ENCODE peak calls at places on chromosomes 7 and 10, in five cellular contexts. D, H, Y, C and Z are unnamed samples.

GRCh38 chr10:131948501-131948900 is 33.2 kb downstream of the BNIP3 start:
- DNase-seq in Y (no peak), D (no peak), H (no peak), C (no peak), Z (no peak)

GRCh38 chr10:94211187-94211529 is 151.6 kb downstream of the NOC3L start:
- DNase-seq in D (no peak), C (no peak), H (no peak), Y (no peak), Z (no peak)

GRCh38 chr10:69687396-69687795 is 57.3 kb downstream of the FAM241B start:
- DNase-seq in D (no peak), Y (no peak), C (no peak), H (no peak), Z (no peak)

GRCh38 chr10:18455086-18455884 is 196.1 kb downstream of the NSUN6 start:
- DNase-seq in C (peak; percentile 19), D (no peak), H (no peak), Y (no peak), Z (no peak)

GRCh38 chr10:115355162-115355760 is 262.1 kb downstream of the ATRNL1 start:
- DNase-seq in D (peak; percentile 75), Y (peak; percentile 44), C (peak; percentile 63), H (peak; percentile 49), Z (peak; percentile 33)

GRCh38 chr7:158649279-158649678 is 55.3 kb downstream of the NCAPG2 start:
- DNase-seq in C (peak; percentile 94), D (peak; percentile 92), H (no peak), Y (no peak), Z (no peak)

GRCh38 chr7:99369767-99370353 is 4.7 kb upstream of the ARPC1B start:
- DNase-seq in Y (no peak), H (no peak), C (peak; percentile 45), D (peak; percentile 55), Z (peak; percentile 26)

GRCh38 chr10:6579904-6580278 is at the start of gene PRKCQ:
- DNase-seq in D (peak; percentile 42), Y (no peak), H (no peak), C (peak; percentile 12), Z (no peak)

GRCh38 chr10:82150123-82150900 is 275.3 kb downstream of the NRG3 start:
- DNase-seq in Y (peak; percentile 5), H (peak; percentile 92), D (peak; percentile 63), C (no peak), Z (peak; percentile 20)

GRCh38 chr7:50711271-50712175 is 71.2 kb downstream of the GRB10 start:
- DNase-seq in Y (no peak), D (no peak), C (peak; percentile 35), H (no peak), Z (no peak)

GRCh38 chr7:87447251-87447650 is 28.2 kb downstream of the ABCB4 start:
- DNase-seq in D (no peak), Y (no peak), C (no peak), H (no peak), Z (no peak)

GRCh38 chr10:132882069-132882468 is 60.3 kb downstream of the CFAP46 start:
- DNase-seq in D (no peak), Y (no peak), C (no peak), H (no peak), Z (no peak)

GRCh38 chr7:5550831-5551230 is 127.2 kb upstream of the TNRC18 start:
- DNase-seq in H (no peak), C (no peak), Y (no peak), D (no peak), Z (no peak)

DNA sequence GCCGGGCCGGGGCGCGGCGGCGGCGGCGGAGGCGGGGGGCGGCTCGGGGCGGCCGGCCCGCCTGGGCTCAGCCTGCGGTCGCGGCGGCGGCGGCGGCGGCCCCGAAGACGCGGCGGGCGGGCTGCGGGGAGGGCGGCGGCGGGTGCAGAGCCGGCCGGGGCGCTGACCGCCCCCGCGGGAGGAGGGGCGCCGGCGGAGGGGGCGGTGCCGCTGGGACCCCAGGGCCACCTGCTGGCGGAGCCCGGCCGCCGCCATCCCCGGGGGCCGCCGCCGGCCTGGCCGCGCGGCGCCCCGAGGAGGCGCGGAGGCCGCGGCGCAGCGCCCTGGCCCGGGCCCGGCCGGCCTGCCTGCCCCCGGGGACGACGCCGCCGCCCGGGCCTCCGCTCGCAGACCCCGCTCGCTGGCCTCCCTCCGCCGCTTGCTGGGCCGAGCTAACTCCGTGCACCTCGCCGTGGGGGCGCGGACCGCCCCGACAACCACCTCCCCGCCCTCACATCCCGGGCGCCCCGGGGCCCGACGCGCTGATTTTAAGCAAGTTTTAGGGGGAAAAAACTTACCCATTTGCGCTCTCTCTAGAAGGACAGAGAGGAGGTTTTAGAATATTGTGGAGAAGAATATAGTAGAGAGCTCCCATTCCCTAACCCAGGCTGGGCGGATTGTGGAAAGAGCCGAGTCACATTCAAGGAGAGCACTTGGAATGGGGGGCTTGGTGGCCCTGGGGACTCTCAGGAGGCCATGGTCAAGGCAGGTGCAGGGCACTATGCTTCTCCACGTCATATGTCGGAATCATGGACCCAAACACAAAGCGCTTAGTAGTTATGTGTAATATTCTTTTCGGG is at the start of gene BEND7:
- DNase-seq in D (peak; percentile 6), Y (peak; percentile 84), H (peak; percentile 55), C (peak; percentile 16), Z (peak; percentile 15)
- TF ChIP-seq CTCF in D (no peak), Y (no peak), H (no peak), C (no peak), Z (no peak)

GRCh38 chr7:123131140-123131539 is 68.6 kb downstream of the SLC13A1 start:
- DNase-seq in H (no peak), C (no peak), Y (no peak), D (no peak), Z (no peak)
- TF ChIP-seq CTCF in H (no peak), C (no peak), Y (no peak), D (peak; percentile 19), Z (no peak)

DNA sequence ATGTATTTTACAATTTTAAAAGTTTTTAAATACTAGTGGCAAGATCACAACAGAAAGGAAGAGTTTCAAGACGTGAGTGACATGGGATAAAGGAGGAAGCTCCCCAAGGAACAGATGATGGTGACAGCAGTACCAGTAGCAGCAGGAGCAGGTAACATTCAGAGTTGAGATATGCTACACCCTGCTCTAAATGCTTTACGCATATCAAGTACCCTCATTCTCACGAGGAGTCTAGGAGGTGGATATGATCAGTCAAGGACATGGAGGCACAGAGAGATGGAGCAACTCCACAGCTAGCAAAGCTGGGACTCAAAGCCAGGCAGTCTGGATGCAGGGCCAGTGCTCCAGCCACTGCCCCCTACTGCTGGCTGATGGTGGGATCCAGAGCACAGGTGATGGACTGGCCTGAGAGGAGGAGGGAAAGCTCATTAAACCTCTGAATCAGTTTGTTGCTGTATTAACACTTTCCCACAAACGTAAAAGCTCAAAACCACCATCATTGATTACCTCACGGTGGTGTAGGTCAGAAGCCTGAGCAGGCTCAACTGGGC is 17.5 kb downstream of the RP9 start:
- DNase-seq in D (no peak), H (no peak), Y (no peak), C (no peak), Z (no peak)
- TF ChIP-seq CTCF in D (no peak), H (peak; percentile 25), Y (no peak), C (no peak), Z (no peak)

GRCh38 chr10:88745633-88746032 is 14.2 kb upstream of the LIPN start:
- DNase-seq in D (no peak), Y (no peak), H (no peak), C (no peak), Z (no peak)

DNA sequence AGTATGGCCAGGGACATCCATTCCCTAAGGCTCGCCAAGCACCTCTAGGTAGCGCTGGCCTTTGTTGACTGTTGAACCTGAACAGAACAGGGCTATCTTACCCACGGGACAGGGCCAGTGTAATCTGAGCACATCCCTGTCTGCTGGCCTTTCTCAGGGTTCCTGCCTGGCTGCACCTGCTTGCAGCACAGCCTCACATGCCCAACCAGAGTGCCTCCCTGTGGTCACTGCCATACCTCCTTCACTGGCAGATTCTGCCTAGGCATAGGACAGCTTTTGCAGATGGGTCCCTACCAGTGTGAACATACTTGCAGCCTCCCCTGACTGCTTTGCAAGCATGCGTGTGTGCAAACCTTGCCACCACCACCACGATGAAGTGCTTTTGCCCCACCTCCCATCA is 15.8 kb upstream of the LIPN start:
- DNase-seq in H (no peak), Y (no peak), C (no peak), D (no peak), Z (no peak)
- TF ChIP-seq CTCF in H (peak; percentile 46), Y (no peak), C (no peak), D (no peak), Z (no peak)

GRCh38 chr7:138325434-138325833 is 134.6 kb upstream of the TRIM24 start:
- DNase-seq in H (no peak), C (no peak), Y (no peak), D (no peak), Z (no peak)
- TF ChIP-seq CTCF in H (no peak), C (no peak), Y (no peak), D (no peak), Z (no peak)

GRCh38 chr7:69656890-69657289 is 58.6 kb downstream of the AUTS2 start:
- DNase-seq in Y (no peak), C (no peak), H (no peak), D (peak; percentile 25), Z (no peak)

GRCh38 chr7:69652947-69653701 is 54.8 kb downstream of the AUTS2 start:
- DNase-seq in D (no peak), C (no peak), H (no peak), Y (no peak), Z (no peak)

GRCh38 chr7:69654381-69654780 is 56.1 kb downstream of the AUTS2 start:
- DNase-seq in H (no peak), D (peak; percentile 34), Y (no peak), C (no peak), Z (no peak)

GRCh38 chr7:69656077-69656476 is 57.8 kb downstream of the AUTS2 start:
- DNase-seq in H (no peak), Y (no peak), C (no peak), D (no peak), Z (no peak)

GRCh38 chr7:69654849-69655707 is 56.8 kb downstream of the AUTS2 start:
- DNase-seq in Y (no peak), C (no peak), D (no peak), H (no peak), Z (no peak)
- TF ChIP-seq CTCF in Y (no peak), C (no peak), D (no peak), H (no peak), Z (no peak)

GRCh38 chr7:15783971-15784693 is 97.6 kb upstream of the MEOX2 start:
- DNase-seq in C (no peak), Y (no peak), H (no peak), D (no peak), Z (no peak)
- TF ChIP-seq CTCF in C (no peak), Y (no peak), H (no peak), D (no peak), Z (no peak)

DNA sequence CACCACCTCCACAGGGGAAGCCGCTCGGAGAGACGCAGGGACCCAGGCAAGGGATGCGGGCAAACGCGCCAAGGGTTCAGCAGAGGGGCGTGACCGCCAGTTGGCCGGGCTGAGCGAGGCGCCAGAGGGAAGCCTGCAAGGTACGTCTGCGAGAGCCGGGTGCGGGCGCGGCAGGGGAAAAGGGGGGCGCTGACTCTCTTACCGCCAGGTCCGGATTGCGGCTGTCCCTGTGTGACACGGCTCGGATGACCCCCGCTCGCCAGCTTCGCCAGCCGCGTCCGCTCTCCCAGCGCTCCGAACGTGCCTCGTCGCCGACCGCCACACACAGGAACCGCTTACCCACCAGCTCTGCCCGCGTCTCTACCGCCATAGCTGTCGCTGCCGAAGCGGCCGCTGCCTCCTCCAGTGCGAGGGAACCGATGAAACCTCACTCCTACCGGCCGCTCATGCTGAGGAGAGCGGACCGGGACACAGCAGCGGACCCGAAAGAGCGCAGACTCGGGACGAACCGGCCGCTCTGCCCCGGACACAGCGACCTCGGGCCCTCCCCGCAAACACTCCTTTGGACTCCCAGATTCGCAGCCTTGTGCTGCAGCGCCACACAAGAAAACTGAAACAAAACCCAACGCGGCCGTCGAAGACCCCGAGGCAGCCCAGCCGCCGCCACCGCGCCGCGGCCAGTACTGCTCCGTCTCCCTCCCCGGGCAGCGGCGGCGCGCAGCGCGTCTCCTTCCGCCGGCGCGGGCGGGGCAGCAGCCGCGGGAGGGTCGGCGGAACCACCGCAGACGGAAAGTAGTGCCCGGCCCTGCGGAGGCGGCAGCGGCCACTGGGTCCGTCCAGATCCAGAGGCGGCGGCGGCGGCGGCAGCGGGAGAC is at the start of gene JMJD1C:
- DNase-seq in Y (peak; percentile 88), D (peak; percentile 88), H (peak; percentile 91), C (peak; percentile 84), Z (peak; percentile 69)
- TF ChIP-seq CTCF in Y (no peak), D (no peak), H (peak; percentile 6), C (no peak), Z (no peak)